ENCODE peak calls at places on chromosome 4, in eight cellular contexts. F is astrocyte, J is cardiac muscle cell, Q is adrenal gland, T is mammary epithelial cell, D is heart left ventricle, U is HCT116, Y is lung. X is an unnamed sample. For H3K4me1, the result is how much of the 10 kb centered on the place peaks cover.

GRCh38 chr4:143089847-143090246 is 94.9 kb upstream of the USP38 start:
- DNase-seq in F (no peak), J (no peak), Q (no peak), T (no peak), D (no peak), U (no peak), Y (no peak), X (no peak)

GRCh38 chr4:158068063-158068462 is 104.8 kb downstream of the GASK1B start:
- DNase-seq in F (peak), J (peak), Q (no peak), T (no peak), D (no peak), U (no peak), Y (no peak), X (no peak)

GRCh38 chr4:48347282-48347921 is 6.1 kb downstream of the SLAIN2 start:
- DNase-seq in F (no peak), J (no peak), Q (no peak), T (no peak), D (no peak), U (no peak), Y (no peak), X (no peak)

GRCh38 chr4:185993328-185993973 is 75.5 kb upstream of the TLR3 start:
- DNase-seq in F (no peak), J (no peak), Q (no peak), T (no peak), D (no peak), U (no peak), Y (no peak), X (no peak)

GRCh38 chr4:158193171-158193749 is 17.0 kb upstream of the TMEM144 start:
- DNase-seq in F (peak), J (peak), Q (no peak), T (no peak), D (no peak), U (peak), Y (no peak), X (no peak)

GRCh38 chr4:20356565-20356964 is 104.9 kb downstream of the SLIT2 start:
- DNase-seq in F (peak), J (peak), Q (no peak), T (no peak), D (no peak), U (no peak), Y (no peak), X (no peak)

GRCh38 chr4:74934822-74935326 is 2.0 kb downstream of the PARM1 start:
- DNase-seq in F (no peak), J (no peak), Q (no peak), T (no peak), D (peak), U (no peak), Y (no peak), X (no peak)

GRCh38 chr4:123444298-123444731 is 47.7 kb downstream of the SPRY1 start:
- DNase-seq in F (peak), J (peak), Q (peak), T (no peak), D (peak), U (no peak), Y (peak), X (no peak)

GRCh38 chr4:155703486-155704227 is 37.0 kb downstream of the GUCY1A1 start:
- DNase-seq in F (peak), J (no peak), Q (no peak), T (peak), D (no peak), U (no peak), Y (no peak), X (no peak)

GRCh38 chr4:82643994-82644730 is 82.4 kb upstream of the TMEM150C start:
- DNase-seq in F (peak), J (peak), Q (peak), T (peak), D (no peak), U (no peak), Y (no peak), X (no peak)

GRCh38 chr4:16752150-16752549 is 146.3 kb downstream of the LDB2 start:
- DNase-seq in F (no peak), J (peak), Q (no peak), T (no peak), D (no peak), U (no peak), Y (no peak), X (no peak)

GRCh38 chr4:16075061-16075460 is 8.8 kb downstream of the PROM1 start:
- DNase-seq in F (peak), J (no peak), Q (no peak), T (no peak), D (no peak), U (no peak), Y (no peak), X (no peak)

GRCh38 chr4:188660796-188661195 is 521.6 kb downstream of the TRIML1 start:
- DNase-seq in F (no peak), J (no peak), Q (no peak), T (no peak), D (no peak), U (no peak), Y (no peak), X (no peak)

GRCh38 chr4:188663369-188663768 is 524.1 kb downstream of the TRIML1 start:
- DNase-seq in F (no peak), J (no peak), Q (no peak), T (no peak), D (no peak), U (no peak), Y (no peak), X (no peak)

GRCh38 chr4:188661502-188661901 is 522.3 kb downstream of the TRIML1 start:
- DNase-seq in F (no peak), J (no peak), Q (no peak), T (no peak), D (no peak), U (no peak), Y (no peak), X (no peak)

GRCh38 chr4:188657365-188657764 is 518.1 kb downstream of the TRIML1 start:
- DNase-seq in F (no peak), J (no peak), Q (no peak), T (no peak), D (no peak), U (no peak), Y (no peak), X (no peak)

GRCh38 chr4:188658958-188659522 is 519.8 kb downstream of the TRIML1 start:
- DNase-seq in F (no peak), J (no peak), Q (no peak), T (no peak), D (no peak), U (no peak), Y (no peak), X (no peak)
- TF ChIP-seq CTCF in F (no peak), J (no peak), Q (no peak), T (no peak), D (no peak), U (no peak), Y (no peak), X (no peak)

DNA sequence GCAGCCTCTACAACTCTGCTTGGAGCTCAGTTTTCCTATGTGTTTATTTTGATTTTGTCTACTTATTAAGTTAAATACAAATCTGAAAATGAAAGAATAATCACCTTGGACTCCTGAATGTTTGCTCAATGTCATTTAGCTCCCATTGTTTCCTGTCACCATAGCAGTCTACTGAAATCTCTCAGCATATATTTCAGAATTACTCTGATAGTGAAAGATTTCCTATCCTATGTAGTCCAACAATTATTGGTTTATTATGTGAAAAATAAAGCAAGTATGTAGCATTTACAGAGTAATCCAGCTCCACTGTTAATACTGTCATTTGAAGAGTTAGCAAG is 168.4 kb downstream of the CBR4 start:
- DNase-seq in F (no peak), J (no peak), Q (no peak), T (no peak), D (no peak), U (no peak), Y (no peak), X (no peak)
- H3K4me1 ChIP-seq in F (under half), J (under half), Q (half or more), T (half or more), D (half or more), U (under half), Y (under half), X (half or more)

GRCh38 chr4:34766935-34767859 is 1477.1 kb downstream of the ARAP2 start:
- DNase-seq in F (no peak), J (no peak), Q (no peak), T (no peak), D (no peak), U (no peak), Y (no peak), X (no peak)
- TF ChIP-seq CTCF in F (no peak), J (no peak), Q (no peak), T (no peak), D (no peak), U (peak), Y (no peak), X (no peak)

DNA sequence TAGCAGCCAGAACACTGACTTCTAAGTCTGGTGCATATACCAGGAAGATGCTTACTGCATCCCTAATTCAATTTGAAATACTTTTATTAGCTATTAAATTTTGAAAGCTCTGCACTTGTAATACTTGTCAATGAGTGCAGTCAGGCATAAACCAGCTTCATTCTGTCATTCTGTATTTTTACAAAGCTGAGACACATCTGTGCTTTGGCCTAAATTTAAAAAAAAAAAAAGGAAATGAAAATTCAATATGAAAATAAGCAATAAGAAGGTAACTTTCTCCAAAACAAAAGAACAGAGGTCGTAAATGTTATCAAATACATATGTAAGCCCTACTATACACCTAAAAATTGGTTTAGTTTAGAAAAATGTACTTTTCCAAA is 7.0 kb downstream of the SMIM14 start:
- DNase-seq in F (no peak), J (no peak), Q (no peak), T (no peak), D (no peak), U (no peak), Y (no peak), X (no peak)
- H3K4me1 ChIP-seq in F (under half), J (under half), Q (under half), T (under half), D (under half), U (under half), Y (under half), X (under half)

GRCh38 chr4:118797558-118798142 is 38.3 kb downstream of the SEC24D start:
- DNase-seq in F (peak), J (peak), Q (no peak), T (no peak), D (no peak), U (no peak), Y (no peak), X (no peak)

GRCh38 chr4:118799235-118799932 is 36.5 kb downstream of the SEC24D start:
- DNase-seq in F (no peak), J (peak), Q (no peak), T (no peak), D (no peak), U (no peak), Y (no peak), X (no peak)

GRCh38 chr4:118801895-118802575 is 33.9 kb downstream of the SEC24D start:
- DNase-seq in F (no peak), J (no peak), Q (no peak), T (no peak), D (no peak), U (no peak), Y (no peak), X (no peak)

GRCh38 chr4:118803253-118803652 is 32.7 kb downstream of the SEC24D start:
- DNase-seq in F (no peak), J (no peak), Q (no peak), T (no peak), D (no peak), U (no peak), Y (no peak), X (no peak)

GRCh38 chr4:118798658-118799057 is 37.3 kb downstream of the SEC24D start:
- DNase-seq in F (no peak), J (no peak), Q (no peak), T (no peak), D (no peak), U (no peak), Y (no peak), X (no peak)
- TF ChIP-seq CTCF in F (no peak), J (no peak), Q (no peak), T (no peak), D (no peak), U (no peak), Y (no peak), X (no peak)

DNA sequence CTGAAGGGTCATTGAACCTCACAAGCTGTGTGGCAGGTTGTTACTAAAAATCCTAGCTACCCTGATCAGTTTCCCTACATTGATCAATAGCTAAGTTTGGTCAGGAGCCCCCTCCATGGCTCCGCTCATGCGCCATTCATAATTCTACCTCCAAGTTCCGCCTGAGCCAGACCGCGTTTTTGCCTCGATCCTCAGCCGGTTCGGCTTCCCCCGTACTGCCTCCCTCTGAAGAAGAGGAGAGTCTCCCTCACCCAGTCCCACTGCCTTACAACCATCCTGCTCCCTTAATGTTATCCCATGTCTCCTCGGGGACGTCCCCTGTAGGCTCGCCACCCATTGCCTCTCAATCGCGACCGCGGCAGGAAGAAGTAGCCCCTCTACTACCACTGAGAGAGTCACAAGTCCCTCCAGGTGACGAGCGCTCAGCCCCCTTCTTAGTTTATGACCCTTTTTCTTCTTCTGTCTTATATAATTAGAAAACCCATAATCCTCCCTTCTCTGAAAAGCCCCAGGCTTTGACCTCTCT is 158.2 kb downstream of the DEFB131A start:
- DNase-seq in F (no peak), J (no peak), Q (no peak), T (no peak), D (no peak), U (no peak), Y (no peak), X (no peak)
- H3K4me1 ChIP-seq in F (under half), J (under half), Q (under half), T (under half), D (under half), U (under half), Y (under half), X (under half)

GRCh38 chr4:108094923-108095482 is 73.7 kb downstream of the LEF1 start:
- DNase-seq in F (no peak), J (no peak), Q (no peak), T (no peak), D (no peak), U (no peak), Y (no peak), X (no peak)
- TF ChIP-seq CTCF in F (no peak), J (no peak), Q (no peak), T (no peak), D (no peak), U (no peak), Y (no peak), X (no peak)

GRCh38 chr4:1291091-1291490 is 1.4 kb downstream of the MAEA start:
- DNase-seq in F (no peak), J (no peak), Q (no peak), T (no peak), D (no peak), U (no peak), Y (no peak), X (no peak)
- H3K4me1 ChIP-seq in F (under half), J (under half), Q (half or more), T (under half), D (half or more), U (under half), Y (under half), X (under half)

X was measured in thoracic aorta.